ENCODE peak calls at places on chromosomes 16 and 17, in five cellular contexts. G is thyroid gland, E is GM18507, L is kidney glomerular epithelial cell, U is heart right ventricle. Q is an unnamed sample.

GRCh38 chr16:79449067-79449466 is 151.5 kb downstream of the MAF start:
- DNase-seq in E (no peak), L (no peak), U (no peak), G (no peak), Q (no peak)

GRCh38 chr17:63023049-63023448 is 57.0 kb downstream of the TANC2 start:
- DNase-seq in L (no peak), E (no peak), G (no peak), U (no peak), Q (no peak)

GRCh38 chr16:35754391-35755369 is 2295.3 kb downstream of the TP53TG3F start:
- DNase-seq in L (no peak), G (no peak), U (no peak), E (no peak), Q (no peak)

GRCh38 chr16:64470916-64471315 is 650.9 kb downstream of the CDH11 start:
- DNase-seq in U (no peak), E (no peak), L (no peak), G (no peak), Q (no peak)

GRCh38 chr16:52634528-52634927 is 87.6 kb upstream of the TOX3 start:
- DNase-seq in U (no peak), G (no peak), E (no peak), L (no peak), Q (peak)

GRCh38 chr17:74872313-74873035 is at the start of gene FDXR:
- DNase-seq in G (no peak), E (no peak), L (no peak), U (no peak), Q (peak)

GRCh38 chr16:81431554-81432353 is 12.9 kb upstream of the CMIP start:
- DNase-seq in U (no peak), E (no peak), L (no peak), G (no peak), Q (no peak)

GRCh38 chr17:55462711-55463110 is 41.1 kb upstream of the MMD start:
- DNase-seq in G (no peak), E (no peak), L (no peak), U (no peak), Q (no peak)

GRCh38 chr16:88463411-88463810 is 10.3 kb downstream of the ZFPM1 start:
- DNase-seq in L (no peak), U (no peak), G (no peak), E (no peak), Q (no peak)

GRCh38 chr16:70527315-70527996 is 3.8 kb downstream of the SF3B3 start:
- DNase-seq in U (no peak), E (no peak), L (no peak), G (no peak), Q (no peak)

GRCh38 chr17:52011070-52011469 is 147.4 kb downstream of the CA10 start:
- DNase-seq in U (no peak), L (no peak), G (no peak), E (no peak), Q (no peak)

GRCh38 chr16:57476546-57477410 is 9.5 kb downstream of the DOK4 start:
- DNase-seq in L (no peak), U (no peak), G (no peak), E (no peak), Q (peak)

GRCh38 chr17:56785997-56786680 is 47.6 kb downstream of the C17orf67 start:
- DNase-seq in E (no peak), G (no peak), L (no peak), U (no peak), Q (no peak)

GRCh38 chr17:39222866-39223834 is 2.6 kb downstream of the STAC2 start:
- DNase-seq in E (no peak), L (no peak), G (no peak), U (no peak), Q (no peak)

GRCh38 chr17:44414394-44415155 is 25.1 kb upstream of the ITGA2B start:
- DNase-seq in G (no peak), U (no peak), L (no peak), E (no peak), Q (no peak)

GRCh38 chr17:4631836-4632582 is 9.5 kb downstream of the ALOX15 start:
- DNase-seq in G (no peak), E (no peak), U (no peak), L (no peak), Q (no peak)

GRCh38 chr17:68033636-68034451 is 1.7 kb upstream of the KPNA2 start:
- DNase-seq in E (no peak), U (no peak), G (no peak), L (peak), Q (peak)

GRCh38 chr17:55314061-55314783 is 49.5 kb downstream of the HLF start:
- DNase-seq in L (no peak), E (no peak), G (no peak), U (no peak), Q (no peak)

GRCh38 chr17:61219460-61219859 is 180.2 kb upstream of the TBX2 start:
- DNase-seq in E (no peak), G (no peak), L (no peak), U (peak), Q (no peak)

GRCh38 chr16:59737274-59737673 is 1003.2 kb upstream of the GOT2 start:
- DNase-seq in E (no peak), L (no peak), U (no peak), G (no peak), Q (no peak)

GRCh38 chr16:1453316-1453715 is 9.0 kb upstream of the CCDC154 start:
- DNase-seq in E (no peak), G (no peak), L (no peak), U (no peak), Q (no peak)

GRCh38 chr16:2825899-2826298 is 4.2 kb upstream of the ZG16B start:
- DNase-seq in E (no peak), U (no peak), G (no peak), L (no peak), Q (no peak)

GRCh38 chr17:73304971-73305786 is 6.6 kb downstream of the CDC42EP4 start:
- DNase-seq in E (no peak), G (peak), L (peak), U (peak), Q (peak)

GRCh38 chr16:31440511-31441184 is 1.9 kb downstream of the ZNF843 start:
- DNase-seq in G (no peak), U (no peak), E (no peak), L (no peak), Q (no peak)

GRCh38 chr16:23069844-23070243 is 79.4 kb downstream of the USP31 start:
- DNase-seq in G (no peak), L (no peak), E (no peak), U (no peak), Q (no peak)